ENCODE peak calls at places on chromosomes 3 and 15, in four cellular contexts. A is fibroblast of mammary gland, G is upper lobe of left lung, F is GM13976. V is an unnamed sample.

GRCh38 chr15:43903864-43904290 is 77.1 kb downstream of the WDR76 start:
- DNase-seq in A (peak), G (no peak), F (peak), V (peak)

GRCh38 chr3:142095866-142096265 is 53.5 kb downstream of the TFDP2 start:
- DNase-seq in A (no peak), G (no peak), F (no peak), V (no peak)

GRCh38 chr3:172231318-172231901 is 192.0 kb downstream of the FNDC3B start:
- DNase-seq in A (no peak), G (no peak), F (no peak), V (no peak)

GRCh38 chr3:29893024-29893554 is 612.2 kb downstream of the RBMS3 start:
- DNase-seq in A (no peak), G (no peak), F (no peak), V (no peak)

GRCh38 chr3:160098261-160098908 is 109.8 kb downstream of the IL12A start:
- DNase-seq in A (peak), G (no peak), F (no peak), V (peak)

GRCh38 chr3:158273646-158274045 is 163.8 kb downstream of the RSRC1 start:
- DNase-seq in A (no peak), G (no peak), F (no peak), V (no peak)

GRCh38 chr3:139934557-139935070 is 371 bp upstream of the CLSTN2 start:
- DNase-seq in A (no peak), G (peak), F (peak), V (peak)

GRCh38 chr15:87294854-87295253 is 961.7 kb downstream of the NTRK3 start:
- DNase-seq in A (no peak), G (no peak), F (no peak), V (no peak)

GRCh38 chr3:116103868-116104530 is 341.3 kb downstream of the LSAMP start:
- DNase-seq in A (no peak), G (no peak), F (no peak), V (no peak)

GRCh38 chr3:116102037-116102436 is 343.2 kb downstream of the LSAMP start:
- DNase-seq in A (no peak), G (no peak), F (no peak), V (no peak)
- TF ChIP-seq CTCF in A (peak), G (no peak), F (no peak), V (no peak)

DNA sequence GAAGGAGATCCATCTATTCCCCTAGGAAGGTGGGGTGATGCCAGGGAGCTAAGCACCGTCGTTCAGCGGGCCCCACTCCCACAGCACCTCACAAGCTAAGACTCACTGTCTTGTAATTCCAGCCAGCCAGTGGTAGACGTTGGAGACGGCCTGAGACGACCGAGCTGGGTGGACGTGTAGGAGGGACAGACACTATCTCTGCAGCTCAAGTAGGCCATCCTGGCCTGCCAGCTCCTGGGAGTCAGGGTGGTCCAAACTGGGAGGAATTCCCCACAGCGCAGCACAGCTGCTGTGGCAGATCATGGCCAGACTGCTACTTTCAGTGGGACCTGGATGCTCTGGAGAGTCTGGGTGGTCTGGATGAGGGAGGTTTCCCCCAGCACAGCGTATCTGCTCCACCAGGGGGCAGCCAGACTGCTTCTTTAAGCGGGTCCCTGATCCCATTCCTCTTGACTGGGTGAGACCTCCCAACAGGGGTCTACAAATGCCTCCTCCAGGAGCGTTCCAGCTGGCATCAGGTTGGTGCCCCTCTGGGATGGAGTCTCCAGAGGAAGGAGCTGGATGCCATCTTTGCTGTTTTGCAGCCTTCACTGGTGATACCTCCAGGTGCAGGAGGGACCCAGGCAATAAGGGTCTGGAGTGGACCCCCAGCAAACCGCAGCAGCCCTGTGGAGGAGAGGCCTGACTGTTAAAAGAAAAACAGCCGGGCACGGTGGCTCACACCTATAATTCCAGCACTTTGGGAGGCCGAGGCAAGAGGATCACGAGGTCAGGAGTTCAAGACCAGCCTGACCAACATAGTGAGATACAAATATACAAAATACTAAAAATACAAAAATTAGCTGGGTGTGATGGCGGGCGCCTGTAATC is 27.6 kb downstream of the GNB5 start:
- DNase-seq in A (no peak), G (no peak), F (no peak), V (no peak)
- TF ChIP-seq CTCF in A (peak), G (peak), F (no peak), V (peak)

GRCh38 chr3:58237238-58237939 is at the start of gene ABHD6:
- DNase-seq in A (peak), G (peak), F (peak), V (peak)
- TF ChIP-seq CTCF in A (no peak), G (peak), F (peak), V (peak)

DNA sequence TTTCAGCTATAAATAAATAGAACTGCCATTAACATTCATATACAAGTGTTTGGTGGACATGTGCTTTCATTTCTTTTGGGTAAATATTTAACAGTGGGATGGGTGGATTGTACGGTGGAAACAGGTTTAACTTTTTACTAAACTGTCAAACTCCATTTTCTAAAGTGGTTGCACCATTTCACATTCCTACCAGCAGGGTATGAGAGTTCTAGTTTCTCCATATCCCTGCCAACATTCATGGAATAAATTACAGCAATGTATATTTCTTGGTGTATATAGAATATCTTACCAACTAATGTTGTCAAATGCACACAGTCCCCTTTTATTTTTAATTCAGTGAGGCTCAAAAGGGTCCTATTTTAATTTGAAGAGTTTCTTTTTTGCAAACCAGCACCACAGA is 71.3 kb upstream of the CTXND1 start:
- DNase-seq in A (no peak), G (no peak), F (no peak), V (no peak)
- TF ChIP-seq CTCF in A (peak), G (no peak), F (no peak), V (no peak)

GRCh38 chr15:90638963-90639362 is 78.2 kb upstream of the BLM start:
- DNase-seq in A (no peak), G (peak), F (no peak), V (no peak)
- TF ChIP-seq CTCF in A (no peak), G (no peak), F (no peak), V (no peak)

GRCh38 chr15:39589193-39589814 is 8.4 kb downstream of the THBS1 start:
- DNase-seq in A (peak), G (peak), F (no peak), V (no peak)
- TF ChIP-seq CTCF in A (no peak), G (no peak), F (no peak), V (no peak)

GRCh38 chr3:50242778-50243551 is 7.0 kb downstream of the GNAI2 start:
- DNase-seq in A (peak), G (no peak), F (no peak), V (peak)
- TF ChIP-seq CTCF in A (no peak), G (peak), F (no peak), V (no peak)

V was measured in GM10248.